ENCODE peak calls at places on chromosomes 2 and 18, in four cellular contexts. S, K, U and M are unnamed samples.

GRCh38 chr18:52312321-52312720 is 27.7 kb upstream of the DCC start:
- DNase-seq in S (no peak), K (no peak), U (no peak), M (no peak)

GRCh38 chr2:124959582-124959981 is 934.5 kb downstream of the CNTNAP5 start:
- DNase-seq in S (no peak), K (no peak), U (no peak), M (no peak)

GRCh38 chr2:558879-559278 is 118.3 kb downstream of the TMEM18 start:
- DNase-seq in S (no peak), K (no peak), U (no peak), M (no peak)

GRCh38 chr2:145975406-145975805 is 1455.5 kb upstream of the ZEB2 start:
- DNase-seq in S (no peak), K (no peak), U (no peak), M (no peak)

GRCh38 chr2:172540421-172540820 is 15.5 kb upstream of the PDK1 start:
- DNase-seq in S (no peak), K (no peak), U (no peak), M (no peak)

GRCh38 chr2:27308359-27308875 is at the start of gene UCN:
- DNase-seq in S (no peak), K (no peak), U (no peak), M (no peak)

GRCh38 chr2:151111599-151112278 is 149.9 kb downstream of the RBM43 start:
- DNase-seq in S (no peak), K (no peak), U (no peak), M (no peak)

GRCh38 chr2:174717273-174717672 is 47.0 kb downstream of the CHRNA1 start:
- DNase-seq in S (no peak), K (no peak), U (no peak), M (no peak)

GRCh38 chr2:203225423-203226039 is 13.3 kb upstream of the CYP20A1 start:
- DNase-seq in S (no peak), K (peak), U (no peak), M (peak)

GRCh38 chr2:103506812-103507211 is 745.0 kb downstream of the TMEM182 start:
- DNase-seq in S (no peak), K (no peak), U (no peak), M (no peak)

GRCh38 chr2:7281348-7281747 is 364.1 kb downstream of the RNF144A start:
- DNase-seq in S (no peak), K (no peak), U (no peak), M (no peak)

GRCh38 chr18:7978834-7979233 is 411.7 kb downstream of the PTPRM start:
- DNase-seq in S (no peak), K (no peak), U (no peak), M (no peak)

GRCh38 chr2:28810384-28811285 is at the start of gene SPDYA:
- DNase-seq in S (peak), K (peak), U (peak), M (peak)

GRCh38 chr18:56851774-56852173 is 200.6 kb downstream of the WDR7 start:
- DNase-seq in S (no peak), K (no peak), U (no peak), M (no peak)

GRCh38 chr18:21361297-21361880 is 119.4 kb downstream of the GREB1L start:
- DNase-seq in S (no peak), K (no peak), U (no peak), M (no peak)

GRCh38 chr2:24317491-24317920 is 42.8 kb downstream of the ITSN2 start:
- DNase-seq in S (no peak), K (no peak), U (no peak), M (no peak)

GRCh38 chr2:175206866-175207265 is 25.4 kb upstream of the ATP5MC3 start:
- DNase-seq in S (no peak), K (no peak), U (no peak), M (no peak)